ENCODE peak calls at places on chromosomes 13 and 19, in ten cellular contexts. K is transverse colon, P is suprapubic skin, M is GM23338, Y is prostate gland, I is esophagus muscularis mucosa, S is stomach, D is Panc1, U is SK-N-SH, C is vagina. H is an unnamed sample.
A peak's percentile ranks its signal among the peaks of the same experiment; 100 is the strongest.

GRCh38 chr13:24234200-24234915 is 73.8 kb downstream of the SPATA13 start:
- DNase-seq in K (no peak), P (no peak), M (no peak), Y (no peak), I (no peak), S (no peak), D (no peak), U (no peak), C (peak; percentile 65), H (no peak)

GRCh38 chr19:13001502-13002388 is 6.5 kb downstream of the NFIX start:
- DNase-seq in K (peak; percentile 52), P (peak; percentile 90), M (no peak), Y (peak; percentile 87), I (no peak), S (peak; percentile 71), D (no peak), U (no peak), C (no peak), H (peak; percentile 80)

GRCh38 chr13:74683411-74683810 is 549.2 kb upstream of the KLF12 start:
- DNase-seq in K (no peak), P (no peak), M (peak; percentile 17), Y (peak; percentile 8), I (no peak), S (no peak), D (no peak), U (no peak), C (no peak), H (no peak)

GRCh38 chr19:50501186-50501567 is 9.8 kb downstream of the JOSD2 start:
- DNase-seq in K (no peak), P (no peak), M (no peak), Y (no peak), I (no peak), S (no peak), D (no peak), U (no peak), C (no peak), H (no peak)

GRCh38 chr19:51258165-51258564 is 7.3 kb downstream of the SIGLECL1 start:
- DNase-seq in K (no peak), P (no peak), M (no peak), Y (no peak), I (no peak), S (no peak), D (no peak), U (no peak), C (no peak), H (no peak)

GRCh38 chr19:10292206-10292788 is 2.5 kb downstream of the ICAM5 start:
- DNase-seq in K (peak; percentile 91), P (peak; percentile 89), M (peak; percentile 98), Y (peak; percentile 58), I (no peak), S (peak; percentile 82), D (no peak), U (peak; percentile 92), C (no peak), H (peak; percentile 75)

GRCh38 chr13:93446256-93446655 is 219.6 kb downstream of the GPC6 start:
- DNase-seq in K (no peak), P (no peak), M (no peak), Y (no peak), I (no peak), S (no peak), D (no peak), U (no peak), C (no peak), H (no peak)

GRCh38 chr13:33554919-33555791 is 262.8 kb upstream of the RFC3 start:
- DNase-seq in K (no peak), P (no peak), M (peak; percentile 15), Y (no peak), I (no peak), S (no peak), D (no peak), U (no peak), C (no peak), H (no peak)

GRCh38 chr19:48556163-48556562 is 4.2 kb downstream of the SULT2B1 start:
- DNase-seq in K (peak; percentile 61), P (no peak), M (peak; percentile 65), Y (no peak), I (no peak), S (no peak), D (no peak), U (no peak), C (no peak), H (no peak)

GRCh38 chr19:5961969-5962945 is 15.7 kb downstream of the RANBP3 start:
- DNase-seq in K (peak; percentile 75), P (no peak), M (no peak), Y (peak; percentile 69), I (no peak), S (peak; percentile 76), D (no peak), U (no peak), C (no peak), H (peak; percentile 64)
- H3K4me1 ChIP-seq in K (peaks cover 58% of the 10 kb centered on the region), P (peaks cover 59% of the 10 kb centered on the region), M (peaks cover 31% of the 10 kb centered on the region), Y (peaks cover 28% of the 10 kb centered on the region), I (peaks cover 96% of the 10 kb centered on the region), S (peaks cover 72% of the 10 kb centered on the region), D (peaks cover 7% of the 10 kb centered on the region), U (peaks cover 57% of the 10 kb centered on the region), C (peaks cover 92% of the 10 kb centered on the region), H (peaks cover 11% of the 10 kb centered on the region)

DNA sequence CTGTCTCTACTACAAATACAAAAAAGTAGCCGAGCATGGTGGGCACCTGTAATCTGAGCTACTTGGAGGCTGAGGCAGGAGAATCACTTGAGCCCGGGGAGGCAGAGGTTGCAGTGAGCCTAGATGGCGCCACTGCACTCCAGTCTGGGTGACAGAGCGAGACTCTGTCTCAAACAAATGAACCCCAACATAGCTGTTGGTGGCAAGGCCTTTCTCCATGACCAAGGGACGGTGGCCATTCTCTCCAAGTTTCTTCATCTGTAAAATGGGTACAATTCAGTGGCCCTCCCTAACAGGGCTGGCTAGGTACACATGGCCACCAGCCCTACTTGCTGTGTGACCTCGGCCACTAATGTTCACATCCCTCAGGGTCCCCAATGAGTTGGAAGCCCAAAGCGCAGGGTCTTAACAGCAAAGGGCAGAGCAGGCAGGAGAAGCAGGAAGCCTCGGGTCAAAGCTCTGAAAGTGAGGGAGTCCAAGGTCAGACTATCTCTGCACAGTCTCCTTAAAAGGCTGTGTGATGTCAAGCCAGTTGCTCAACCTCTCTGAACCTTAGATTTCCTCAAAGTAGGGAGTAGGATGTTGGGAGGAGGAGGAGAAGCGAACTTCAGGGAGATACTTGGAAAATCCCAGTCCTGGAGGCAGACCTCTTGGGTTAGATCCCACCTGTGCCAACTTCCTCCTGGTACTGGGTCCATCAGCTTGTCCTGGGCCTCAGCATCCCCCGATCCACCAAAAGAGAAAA is 2.7 kb downstream of the JUND start:
- DNase-seq in K (peak; percentile 55), P (no peak), M (peak; percentile 43), Y (no peak), I (no peak), S (peak; percentile 52), D (no peak), U (no peak), C (no peak), H (peak; percentile 76)
- TF ChIP-seq CTCF in K (no peak), P (peak; percentile 9), M (peak; percentile 72), Y (no peak), I (peak; percentile 13), S (no peak), D (peak; percentile 35), U (peak; percentile 53), C (no peak), H (no peak)

GRCh38 chr19:1433119-1434039 is 4.8 kb upstream of the RPS15 start:
- DNase-seq in K (no peak), P (no peak), M (no peak), Y (no peak), I (no peak), S (no peak), D (no peak), U (no peak), C (no peak), H (no peak)

GRCh38 chr19:1437609-1438008 is 587 bp upstream of the RPS15 start:
- DNase-seq in K (no peak), P (no peak), M (no peak), Y (no peak), I (no peak), S (no peak), D (no peak), U (no peak), C (no peak), H (no peak)

GRCh38 chr19:1434040-1434366 is 4.2 kb upstream of the RPS15 start:
- DNase-seq in K (no peak), P (no peak), M (no peak), Y (no peak), I (no peak), S (no peak), D (no peak), U (no peak), C (no peak), H (no peak)

GRCh38 chr19:1434577-1435060 is 3.6 kb upstream of the RPS15 start:
- DNase-seq in K (no peak), P (no peak), M (no peak), Y (no peak), I (no peak), S (no peak), D (no peak), U (no peak), C (no peak), H (no peak)

DNA sequence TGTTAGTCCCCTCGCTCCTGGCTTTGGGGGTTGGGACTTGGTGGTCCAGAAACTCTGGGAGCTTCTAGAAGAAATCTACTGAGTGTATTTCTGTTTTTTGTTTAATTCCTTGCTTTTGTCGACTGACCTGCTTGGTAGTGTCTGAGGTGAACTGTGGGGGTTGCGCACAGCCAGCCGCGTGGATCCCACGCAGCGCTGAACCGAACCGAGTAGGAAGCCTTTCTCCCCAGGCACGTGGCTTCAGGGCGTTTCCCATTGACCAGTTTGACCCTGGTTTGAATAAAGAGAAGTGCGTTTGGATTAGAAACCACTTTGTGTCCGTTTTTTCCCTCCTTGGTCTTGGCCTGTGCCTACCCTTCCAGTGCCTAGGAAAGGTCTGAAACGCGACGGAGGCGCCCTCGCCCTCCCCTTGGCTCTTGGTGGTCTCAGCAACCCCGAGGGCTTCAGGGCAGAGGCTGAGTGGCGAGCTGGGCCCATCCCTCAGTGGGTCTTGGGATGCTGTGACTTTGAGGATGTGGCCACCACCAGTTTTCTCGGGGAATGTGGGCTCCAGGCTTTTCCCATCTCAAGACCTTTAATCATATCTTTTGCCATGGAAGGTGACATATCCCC is 2.7 kb upstream of the RPS15 start:
- DNase-seq in K (no peak), P (no peak), M (no peak), Y (no peak), I (no peak), S (no peak), D (no peak), U (no peak), C (no peak), H (no peak)
- TF ChIP-seq POLR2AphosphoS5 in K (no peak), P (no peak), M (no peak), Y (no peak), I (no peak), S (no peak), D (no peak), U (no peak), C (no peak), H (no peak)

DNA sequence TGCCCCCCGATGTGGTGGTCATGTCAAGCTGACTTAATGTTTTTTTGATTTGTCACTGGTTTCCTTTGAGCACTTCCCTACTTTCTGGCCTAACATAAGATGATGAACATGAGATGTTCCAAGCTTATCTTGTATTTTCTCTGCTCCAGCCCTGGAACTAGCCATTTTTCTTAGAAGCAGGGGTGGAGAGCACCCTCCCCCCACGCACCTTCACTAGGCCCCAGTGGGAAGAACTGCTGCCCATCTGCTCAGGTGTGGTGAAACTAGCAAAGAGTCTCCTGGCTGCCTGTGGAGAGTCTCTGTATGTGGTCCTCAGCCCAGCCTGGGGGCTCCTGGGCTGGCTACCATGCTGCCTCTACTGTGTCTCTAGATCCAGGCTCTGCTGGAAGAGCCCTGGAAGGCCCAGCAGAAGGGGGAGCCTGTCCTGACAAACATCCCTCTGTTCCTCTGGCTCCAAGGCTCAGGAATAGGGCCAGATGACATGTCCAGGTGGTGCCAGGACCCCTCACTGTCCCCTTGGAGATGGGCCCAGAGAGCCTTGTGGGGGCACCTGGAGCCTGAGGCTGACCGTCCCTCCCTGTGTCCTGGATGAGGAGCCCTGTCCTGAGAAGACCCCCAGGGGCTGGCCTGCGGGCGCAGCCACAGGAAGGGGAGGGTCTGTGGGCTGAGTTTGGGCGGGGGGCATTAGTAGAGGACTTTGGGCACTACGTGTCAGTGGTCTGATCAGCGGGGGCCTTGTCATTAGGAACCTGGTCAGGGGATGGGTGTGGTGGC is 4.8 kb upstream of the ZNF14 start:
- DNase-seq in K (no peak), P (no peak), M (no peak), Y (no peak), I (no peak), S (no peak), D (no peak), U (peak; percentile 4), C (no peak), H (no peak)
- H3K4me1 ChIP-seq in K (no peaks in the 10 kb centered on the region), P (no peaks in the 10 kb centered on the region), M (no peaks in the 10 kb centered on the region), Y (no peaks in the 10 kb centered on the region), I (no peaks in the 10 kb centered on the region), S (no peaks in the 10 kb centered on the region), D (no peaks in the 10 kb centered on the region), U (no peaks in the 10 kb centered on the region), C (no peaks in the 10 kb centered on the region), H (no peaks in the 10 kb centered on the region)

H was measured in breast epithelium.